ENCODE peak calls at places on chromosome 1, in seven cellular contexts. W is H1, V is trophoblast cell, R is neuronal stem cell, Z is IMR-90, S is H9, T is mesendoderm. U is an unnamed sample.

GRCh38 chr1:246364415-246364941 is 142.6 kb downstream of the SMYD3 start:
- DNase-seq in W (no peak), V (no peak), R (no peak), Z (no peak), S (no peak), T (no peak), U (no peak)

GRCh38 chr1:193707271-193708015 is 521.0 kb upstream of the B3GALT2 start:
- DNase-seq in W (no peak), V (no peak), R (no peak), Z (peak; percentile 75), S (no peak), T (no peak), U (peak; percentile 75)

GRCh38 chr1:77987942-77988341 is 9.1 kb upstream of the FUBP1 start:
- DNase-seq in W (no peak), V (no peak), R (no peak), Z (no peak), S (no peak), T (no peak), U (no peak)

GRCh38 chr1:31400393-31400792 is 12.6 kb upstream of the SERINC2 start:
- DNase-seq in W (no peak), V (peak; percentile 61), R (no peak), Z (peak; percentile 51), S (no peak), T (no peak), U (no peak)

GRCh38 chr1:206736878-206737728 is 33.5 kb upstream of the IL19 start:
- DNase-seq in W (no peak), V (no peak), R (no peak), Z (no peak), S (no peak), T (no peak), U (no peak)

GRCh38 chr1:234216116-234216703 is 157.0 kb upstream of the COA6 start:
- DNase-seq in W (no peak), V (no peak), R (no peak), Z (no peak), S (peak; percentile 25), T (no peak), U (no peak)

GRCh38 chr1:110475358-110476027 is 24.5 kb downstream of the PROK1 start:
- DNase-seq in W (no peak), V (peak; percentile 21), R (no peak), Z (no peak), S (peak; percentile 77), T (peak; percentile 85), U (no peak)

GRCh38 chr1:208269338-208269666 is 25.1 kb upstream of the PLXNA2 start:
- DNase-seq in W (no peak), V (no peak), R (no peak), Z (no peak), S (no peak), T (no peak), U (no peak)

GRCh38 chr1:51518730-51519047 is 377 bp downstream of the EPS15 start:
- DNase-seq in W (peak; percentile 72), V (peak; percentile 78), R (no peak), Z (peak; percentile 13), S (no peak), T (no peak), U (no peak)

GRCh38 chr1:51520700-51521248 is 1.7 kb upstream of the EPS15 start:
- DNase-seq in W (no peak), V (no peak), R (no peak), Z (no peak), S (no peak), T (no peak), U (no peak)

GRCh38 chr1:51518033-51518729 is 885 bp downstream of the EPS15 start:
- DNase-seq in W (peak; percentile 55), V (peak; percentile 43), R (peak; percentile 32), Z (peak; percentile 28), S (peak; percentile 67), T (peak; percentile 91), U (peak; percentile 60)

GRCh38 chr1:51519048-51519856 is at the start of gene EPS15:
- DNase-seq in W (peak; percentile 91), V (peak; percentile 91), R (peak; percentile 73), Z (peak; percentile 67), S (peak; percentile 90), T (peak; percentile 89), U (peak; percentile 79)

GRCh38 chr1:51519857-51520699 is 1.0 kb upstream of the EPS15 start:
- DNase-seq in W (no peak), V (no peak), R (no peak), Z (peak; percentile 86), S (no peak), T (no peak), U (peak; percentile 79)
- H3K27ac ChIP-seq in W (no peak overlapping the region), V (no peak overlapping the region), R (no peak overlapping the region), Z (no peak overlapping the region), S (no peak overlapping the region), T (no peak overlapping the region), U (no peak overlapping the region)

GRCh38 chr1:8878448-8879347 is at the start of gene ENO1:
- DNase-seq in W (peak; percentile 100), V (peak; percentile 99), R (peak; percentile 96), Z (peak; percentile 97), S (peak; percentile 95), T (peak; percentile 97), U (peak; percentile 97)
- H3K23ac ChIP-seq in W (peak within 1 kb of the TSS; percentile 73), V (no peak within 1 kb of the TSS), R (peak within 1 kb of the TSS; percentile 100), Z (peak within 1 kb of the TSS; percentile 96), S (no peak within 1 kb of the TSS), T (peak within 1 kb of the TSS; percentile 95), U (no peak within 1 kb of the TSS)

GRCh38 chr1:26353210-26353859 is 595 bp downstream of the CRYBG2 start:
- DNase-seq in W (no peak), V (no peak), R (no peak), Z (no peak), S (no peak), T (no peak), U (no peak)

GRCh38 chr1:26351591-26352337 is 2.2 kb downstream of the CRYBG2 start:
- DNase-seq in W (no peak), V (peak; percentile 97), R (peak; percentile 49), Z (peak; percentile 65), S (peak; percentile 29), T (peak; percentile 90), U (peak; percentile 28)

GRCh38 chr1:26353976-26354820 is at the start of gene CRYBG2:
- DNase-seq in W (no peak), V (peak; percentile 88), R (no peak), Z (no peak), S (no peak), T (no peak), U (no peak)

GRCh38 chr1:26350701-26351590 is 3.0 kb downstream of the CRYBG2 start:
- DNase-seq in W (no peak), V (no peak), R (peak; percentile 65), Z (peak; percentile 24), S (peak; percentile 57), T (peak; percentile 87), U (peak; percentile 33)

GRCh38 chr1:26352338-26352679 is 1.6 kb downstream of the CRYBG2 start:
- DNase-seq in W (no peak), V (no peak), R (no peak), Z (no peak), S (no peak), T (no peak), U (no peak)
- H3K27ac ChIP-seq in W (no peak overlapping the region), V (peak overlapping the region; percentile 98), R (peak overlapping the region; percentile 67), Z (no peak overlapping the region), S (no peak overlapping the region), T (no peak overlapping the region), U (no peak overlapping the region)

DNA sequence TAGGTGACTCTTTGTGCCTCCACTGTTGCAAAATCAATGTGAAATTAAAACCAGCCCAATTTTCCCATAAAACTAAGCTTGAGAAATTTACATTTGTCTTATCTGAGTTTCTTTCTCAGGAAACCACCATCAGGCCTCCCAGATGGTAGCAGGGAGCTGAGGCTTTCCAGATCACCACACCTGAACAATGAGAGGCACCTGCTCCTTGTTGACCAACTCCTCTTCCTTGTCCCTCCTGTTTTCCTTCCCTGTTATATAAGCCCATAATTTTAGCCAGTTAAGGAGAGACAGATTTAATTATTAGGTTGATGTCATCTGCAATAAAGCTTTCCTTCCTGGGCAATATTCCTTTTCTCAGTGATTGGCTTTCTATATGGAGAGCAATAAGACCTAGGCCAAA is 32.0 kb upstream of the C1orf185 start:
- DNase-seq in W (no peak), V (no peak), R (no peak), Z (no peak), S (no peak), T (no peak), U (no peak)
- H3K23ac ChIP-seq in W (no peak overlapping the region), V (no peak overlapping the region), R (no peak overlapping the region), Z (no peak overlapping the region), S (no peak overlapping the region), T (no peak overlapping the region), U (no peak overlapping the region)

GRCh38 chr1:9382923-9383491 is 90.3 kb downstream of the SPSB1 start:
- DNase-seq in W (no peak), V (no peak), R (no peak), Z (no peak), S (no peak), T (no peak), U (no peak)

GRCh38 chr1:9388628-9389184 is 96.0 kb downstream of the SPSB1 start:
- DNase-seq in W (no peak), V (no peak), R (no peak), Z (no peak), S (no peak), T (peak; percentile 55), U (peak; percentile 81)

GRCh38 chr1:9384751-9385245 is 92.1 kb downstream of the SPSB1 start:
- DNase-seq in W (no peak), V (no peak), R (no peak), Z (no peak), S (no peak), T (no peak), U (peak; percentile 83)

GRCh38 chr1:9385801-9386573 is 93.3 kb downstream of the SPSB1 start:
- DNase-seq in W (no peak), V (no peak), R (no peak), Z (no peak), S (no peak), T (no peak), U (peak; percentile 59)

GRCh38 chr1:9384128-9384527 is 91.4 kb downstream of the SPSB1 start:
- DNase-seq in W (no peak), V (no peak), R (no peak), Z (no peak), S (no peak), T (no peak), U (no peak)
- H3K27ac ChIP-seq in W (no peak overlapping the region), V (peak overlapping the region; percentile 56), R (no peak overlapping the region), Z (no peak overlapping the region), S (no peak overlapping the region), T (no peak overlapping the region), U (no peak overlapping the region)

GRCh38 chr1:154627247-154628121 is 19.5 kb upstream of the ADAR start:
- DNase-seq in W (peak; percentile 97), V (peak; percentile 92), R (peak; percentile 90), Z (peak; percentile 88), S (peak; percentile 88), T (peak; percentile 97), U (peak; percentile 92)
- H3K23ac ChIP-seq in W (no peak overlapping the region), V (no peak overlapping the region), R (peak overlapping the region; percentile 89), Z (peak overlapping the region; percentile 98), S (no peak overlapping the region), T (no peak overlapping the region), U (no peak overlapping the region)

GRCh38 chr1:97832490-97832889 is 88.3 kb downstream of the DPYD start:
- DNase-seq in W (no peak), V (no peak), R (no peak), Z (no peak), S (no peak), T (no peak), U (no peak)
- H3K27ac ChIP-seq in W (no peak overlapping the region), V (no peak overlapping the region), R (no peak overlapping the region), Z (no peak overlapping the region), S (no peak overlapping the region), T (no peak overlapping the region), U (no peak overlapping the region)

GRCh38 chr1:84168783-84169182 is 24.7 kb downstream of the PRKACB start:
- DNase-seq in W (no peak), V (no peak), R (no peak), Z (no peak), S (no peak), T (no peak), U (no peak)
- H3K23ac ChIP-seq in W (no peak overlapping the region), V (no peak overlapping the region), R (no peak overlapping the region), Z (no peak overlapping the region), S (no peak overlapping the region), T (no peak overlapping the region), U (no peak overlapping the region)